ENCODE peak calls at places on chromosomes 6 and 20, in six cellular contexts. L, N, R, G, A and X are unnamed samples.

GRCh38 chr6:34465551-34466241 is at the start of gene PACSIN1:
- DNase-seq in L (peak; percentile 26), N (no peak), R (peak; percentile 77), G (no peak), A (peak; percentile 65), X (peak; percentile 92)

GRCh38 chr6:47648031-47648430 is 50.3 kb upstream of the ADGRF4 start:
- DNase-seq in L (no peak), N (no peak), R (no peak), G (no peak), A (no peak), X (no peak)

GRCh38 chr20:35311409-35311808 is 19.2 kb upstream of the FAM83C start:
- DNase-seq in L (no peak), N (peak; percentile 88), R (no peak), G (no peak), A (no peak), X (no peak)

GRCh38 chr20:33490934-33491656 is 1.2 kb downstream of the CBFA2T2 start:
- DNase-seq in L (no peak), N (no peak), R (no peak), G (no peak), A (no peak), X (no peak)

GRCh38 chr6:133198725-133199124 is 42.4 kb upstream of the EYA4 start:
- DNase-seq in L (no peak), N (peak; percentile 88), R (no peak), G (no peak), A (no peak), X (no peak)

GRCh38 chr6:113055086-113055485 is 708.0 kb downstream of the RFPL4B start:
- DNase-seq in L (no peak), N (no peak), R (no peak), G (no peak), A (no peak), X (no peak)

GRCh38 chr6:143561105-143561704 is 49.7 kb upstream of the FUCA2 start:
- DNase-seq in L (no peak), N (no peak), R (no peak), G (no peak), A (no peak), X (no peak)

GRCh38 chr6:53869964-53870363 is 75.2 kb downstream of the LRRC1 start:
- DNase-seq in L (no peak), N (peak; percentile 16), R (no peak), G (no peak), A (no peak), X (no peak)

GRCh38 chr6:90403489-90404381 is 107.1 kb upstream of the BACH2 start:
- DNase-seq in L (no peak), N (peak; percentile 67), R (peak; percentile 54), G (peak; percentile 74), A (no peak), X (no peak)

GRCh38 chr6:31139599-31139998 is 733 bp upstream of the PSORS1C2 start:
- DNase-seq in L (no peak), N (no peak), R (no peak), G (no peak), A (no peak), X (no peak)

GRCh38 chr20:35988910-35989463 is 20.6 kb downstream of the CNBD2 start:
- DNase-seq in L (no peak), N (no peak), R (no peak), G (no peak), A (no peak), X (no peak)

GRCh38 chr20:59222982-59223610 is 59.5 kb downstream of the ZNF831 start:
- DNase-seq in L (no peak), N (no peak), R (peak; percentile 58), G (no peak), A (peak; percentile 49), X (peak; percentile 63)

GRCh38 chr6:36893976-36894932 is 8.5 kb downstream of the C6orf89 start:
- DNase-seq in L (no peak), N (no peak), R (no peak), G (no peak), A (no peak), X (no peak)

GRCh38 chr6:36897629-36898028 is 11.9 kb downstream of the C6orf89 start:
- DNase-seq in L (no peak), N (peak; percentile 18), R (no peak), G (no peak), A (no peak), X (peak; percentile 63)
- TF ChIP-seq CTCF in L (peak; percentile 42), N (peak; percentile 15), R (peak; percentile 59), G (no peak), A (no peak), X (peak; percentile 57)

GRCh38 chr6:137182654-137183073 is 9.2 kb upstream of the IL22RA2 start:
- DNase-seq in L (no peak), N (no peak), R (no peak), G (no peak), A (no peak), X (no peak)
- H3K9me3 ChIP-seq in L (peaks cover 53% of the 10 kb centered on the region), N (peaks cover 28% of the 10 kb centered on the region), R (peaks cover 67% of the 10 kb centered on the region), G (peaks cover 38% of the 10 kb centered on the region), A (peaks cover 31% of the 10 kb centered on the region), X (peaks cover 27% of the 10 kb centered on the region)

DNA sequence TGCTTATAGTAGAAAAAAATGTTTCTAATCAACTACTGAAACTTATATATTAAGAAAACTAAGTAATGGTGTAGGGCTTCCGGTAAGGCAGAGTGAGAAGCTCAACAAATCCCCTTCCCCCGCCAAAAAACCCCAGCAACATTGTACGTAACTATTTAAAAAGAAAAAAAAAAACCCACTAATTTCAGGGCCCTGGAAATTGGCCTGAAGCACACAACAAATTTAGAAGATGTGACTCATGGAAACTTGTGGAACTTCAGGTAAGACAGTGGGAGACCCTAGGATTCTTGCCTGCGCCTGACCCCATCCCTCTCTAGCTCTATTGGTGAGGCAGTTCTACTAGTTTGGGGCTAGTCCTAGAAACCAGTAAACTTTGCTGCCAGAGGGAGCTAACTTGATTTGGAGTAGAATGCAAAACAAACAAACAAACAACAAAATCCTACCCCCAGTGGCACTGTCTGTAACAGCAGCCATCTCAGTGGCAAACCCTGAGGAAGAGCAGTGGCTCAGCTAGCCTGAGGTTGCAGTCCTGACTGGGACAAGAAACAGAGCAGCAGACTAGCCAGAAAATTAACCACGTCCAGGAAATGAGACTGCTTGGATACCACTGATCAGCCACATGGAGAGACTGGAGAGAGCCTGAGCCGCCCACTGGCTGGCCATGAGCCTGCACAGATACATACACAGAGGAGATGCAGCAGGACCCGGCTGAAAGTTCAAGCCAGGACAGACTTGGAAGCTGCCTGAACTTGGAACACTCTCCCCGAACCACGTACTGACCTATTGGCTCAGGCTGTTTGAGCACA is 135.1 kb downstream of the TBXT start:
- DNase-seq in L (peak; percentile 76), N (no peak), R (peak; percentile 59), G (peak; percentile 53), A (peak; percentile 48), X (no peak)
- H3K27ac ChIP-seq in L (peak overlapping the region; percentile 60), N (no peak overlapping the region), R (peak overlapping the region; percentile 53), G (no peak overlapping the region), A (no peak overlapping the region), X (no peak overlapping the region)

GRCh38 chr6:37698264-37699137 is 818 bp upstream of the MDGA1 start:
- DNase-seq in L (peak; percentile 44), N (peak; percentile 46), R (peak; percentile 82), G (peak; percentile 61), A (peak; percentile 52), X (peak; percentile 87)
- TF ChIP-seq CTCF in L (no peak), N (no peak), R (no peak), G (no peak), A (no peak), X (peak; percentile 15)

DNA sequence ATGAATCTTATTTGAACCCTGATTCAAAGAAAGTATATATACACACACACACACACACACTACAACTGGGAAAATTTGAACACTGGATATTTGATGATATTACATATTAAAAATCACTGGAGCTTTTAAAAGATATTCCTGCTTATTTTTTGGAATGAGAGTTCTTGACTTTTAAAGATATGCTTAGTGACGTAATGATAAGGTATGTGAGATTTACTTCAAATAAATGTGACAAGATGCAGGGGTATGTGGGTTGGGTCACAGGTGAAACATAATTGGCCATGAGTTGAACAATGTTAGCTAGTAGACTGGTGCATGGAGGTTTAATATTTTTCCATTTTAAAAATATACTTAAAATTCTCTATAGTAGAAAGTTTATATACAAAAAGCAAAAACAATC is 258.6 kb downstream of the CBLN4 start:
- DNase-seq in L (no peak), N (no peak), R (no peak), G (no peak), A (no peak), X (no peak)
- H3K9me3 ChIP-seq in L (no peaks in the 10 kb centered on the region), N (peaks cover 3% of the 10 kb centered on the region), R (no peaks in the 10 kb centered on the region), G (no peaks in the 10 kb centered on the region), A (no peaks in the 10 kb centered on the region), X (no peaks in the 10 kb centered on the region)

GRCh38 chr6:149044394-149044965 is 273.0 kb upstream of the TAB2 start:
- DNase-seq in L (no peak), N (no peak), R (no peak), G (no peak), A (no peak), X (no peak)

GRCh38 chr6:149045404-149045803 is 272.1 kb upstream of the TAB2 start:
- DNase-seq in L (no peak), N (no peak), R (no peak), G (no peak), A (no peak), X (no peak)

GRCh38 chr6:149046822-149047246 is 270.7 kb upstream of the TAB2 start:
- DNase-seq in L (no peak), N (no peak), R (no peak), G (no peak), A (no peak), X (no peak)

GRCh38 chr6:149043476-149044130 is 273.9 kb upstream of the TAB2 start:
- DNase-seq in L (no peak), N (no peak), R (peak; percentile 78), G (no peak), A (no peak), X (peak; percentile 70)

GRCh38 chr6:149046164-149046821 is 271.2 kb upstream of the TAB2 start:
- DNase-seq in L (no peak), N (no peak), R (no peak), G (no peak), A (no peak), X (no peak)
- H3K27ac ChIP-seq in L (no peak overlapping the region), N (no peak overlapping the region), R (no peak overlapping the region), G (no peak overlapping the region), A (no peak overlapping the region), X (no peak overlapping the region)

GRCh38 chr6:163866192-163866591 is 451.7 kb downstream of the QKI start:
- DNase-seq in L (no peak), N (no peak), R (no peak), G (no peak), A (no peak), X (no peak)
- TF ChIP-seq CTCF in L (no peak), N (no peak), R (no peak), G (no peak), A (no peak), X (peak; percentile 53)